ENCODE peak calls at places on chromosome 5, in nine cellular contexts. Q is GM10248, X is neural crest cell, C is Calu3, A is A549, P is Peyer's patch, T is fibroblast of pulmonary artery, R is HepG2, Y is pancreas. H is an unnamed sample.

GRCh38 chr5:147307170-147307569 is 72.3 kb downstream of the STK32A start:
- DNase-seq in Q (no peak), X (no peak), C (no peak), A (no peak), P (no peak), T (no peak), R (no peak), Y (no peak), H (no peak)

GRCh38 chr5:119864286-119864685 is 234.9 kb downstream of the FAM170A start:
- DNase-seq in Q (no peak), X (no peak), C (no peak), A (no peak), P (no peak), T (no peak), R (no peak), Y (no peak), H (no peak)

GRCh38 chr5:102681403-102681983 is 73.6 kb upstream of the PAM start:
- DNase-seq in Q (peak; percentile 52), X (peak; percentile 62), C (peak; percentile 87), A (peak; percentile 61), P (peak; percentile 19), T (peak; percentile 78), R (peak; percentile 46), Y (peak; percentile 74), H (peak; percentile 63)

GRCh38 chr5:142151436-142152382 is 43.1 kb downstream of the NDFIP1 start:
- DNase-seq in Q (peak; percentile 39), X (peak; percentile 57), C (peak; percentile 78), A (peak; percentile 77), P (peak; percentile 31), T (peak; percentile 94), R (peak; percentile 48), Y (peak; percentile 34), H (no peak)

GRCh38 chr5:33850100-33850594 is 41.6 kb downstream of the ADAMTS12 start:
- DNase-seq in Q (peak; percentile 78), X (no peak), C (peak; percentile 13), A (peak; percentile 54), P (peak; percentile 20), T (peak; percentile 64), R (peak; percentile 3), Y (no peak), H (no peak)

GRCh38 chr5:86880785-86881492 is 263.2 kb downstream of the COX7C start:
- DNase-seq in Q (peak; percentile 23), X (peak; percentile 18), C (peak; percentile 80), A (peak; percentile 83), P (no peak), T (peak; percentile 93), R (peak; percentile 84), Y (peak; percentile 37), H (no peak)

GRCh38 chr5:170162631-170163321 is 57.1 kb downstream of the FOXI1 start:
- DNase-seq in Q (no peak), X (no peak), C (no peak), A (no peak), P (no peak), T (no peak), R (no peak), Y (no peak), H (no peak)

GRCh38 chr5:73591102-73591695 is 25.7 kb downstream of the UTP15 start:
- DNase-seq in Q (peak; percentile 52), X (peak; percentile 73), C (peak; percentile 82), A (peak; percentile 88), P (peak; percentile 26), T (peak; percentile 94), R (peak; percentile 79), Y (peak; percentile 70), H (no peak)

GRCh38 chr5:100518377-100518776 is 16.8 kb upstream of the FAM174A start:
- DNase-seq in Q (no peak), X (no peak), C (no peak), A (peak; percentile 25), P (no peak), T (no peak), R (no peak), Y (no peak), H (no peak)

GRCh38 chr5:117829646-117830045 is 1158.7 kb downstream of the DTWD2 start:
- DNase-seq in Q (no peak), X (no peak), C (no peak), A (no peak), P (no peak), T (no peak), R (no peak), Y (no peak), H (no peak)

GRCh38 chr5:176658007-176658599 is 10.8 kb downstream of the TSPAN17 start:
- DNase-seq in Q (peak; percentile 74), X (peak; percentile 70), C (peak; percentile 79), A (peak; percentile 77), P (peak; percentile 65), T (peak; percentile 73), R (peak; percentile 59), Y (peak; percentile 38), H (peak; percentile 64)

DNA sequence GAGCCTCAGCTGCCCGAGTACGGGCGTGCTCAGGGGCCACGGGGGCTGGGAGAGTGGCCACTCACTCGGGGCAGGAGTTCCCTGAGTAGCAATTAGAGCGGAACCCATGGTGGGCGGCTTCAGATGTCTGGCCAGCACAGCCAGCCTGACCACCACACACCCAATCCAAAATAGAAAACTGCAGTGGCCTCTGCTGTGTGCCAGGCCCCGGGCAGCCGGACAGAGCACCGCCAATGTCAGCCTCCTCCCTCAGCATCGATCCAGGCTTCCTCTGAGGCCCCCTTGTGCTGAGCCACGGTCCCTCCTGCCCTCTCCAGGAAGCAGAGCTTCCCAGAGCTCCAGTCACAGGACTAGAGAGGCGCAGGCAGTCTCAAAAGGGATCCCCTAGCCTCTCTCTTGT is 2.7 kb downstream of the ADAMTS2 start:
- DNase-seq in Q (no peak), X (peak; percentile 25), C (no peak), A (no peak), P (no peak), T (peak; percentile 68), R (no peak), Y (no peak), H (peak; percentile 60)
- TF ChIP-seq CTCF in Q (no peak), X (peak; percentile 16), C (no peak), A (no peak), P (no peak), T (peak; percentile 61), R (peak; percentile 8), Y (no peak), H (no peak)

GRCh38 chr5:115723224-115723623 is 93.2 kb downstream of the CDO1 start:
- DNase-seq in Q (no peak), X (no peak), C (no peak), A (no peak), P (no peak), T (no peak), R (no peak), Y (no peak), H (no peak)
- TF ChIP-seq CTCF in Q (no peak), X (no peak), C (no peak), A (no peak), P (no peak), T (no peak), R (no peak), Y (no peak), H (no peak)

GRCh38 chr5:158739941-158740340 is 359.8 kb downstream of the EBF1 start:
- DNase-seq in Q (no peak), X (no peak), C (no peak), A (no peak), P (no peak), T (peak; percentile 35), R (no peak), Y (no peak), H (no peak)
- TF ChIP-seq CTCF in Q (no peak), X (no peak), C (no peak), A (no peak), P (no peak), T (peak; percentile 39), R (no peak), Y (no peak), H (no peak)

GRCh38 chr5:145347026-145347616 is 488.0 kb downstream of the PRELID2 start:
- DNase-seq in Q (peak; percentile 7), X (peak; percentile 13), C (peak; percentile 43), A (peak; percentile 36), P (no peak), T (peak; percentile 74), R (peak; percentile 9), Y (peak; percentile 37), H (no peak)
- TF ChIP-seq CTCF in Q (peak; percentile 34), X (peak; percentile 71), C (peak; percentile 49), A (peak; percentile 50), P (peak; percentile 41), T (peak; percentile 85), R (peak; percentile 58), Y (peak; percentile 38), H (no peak)

DNA sequence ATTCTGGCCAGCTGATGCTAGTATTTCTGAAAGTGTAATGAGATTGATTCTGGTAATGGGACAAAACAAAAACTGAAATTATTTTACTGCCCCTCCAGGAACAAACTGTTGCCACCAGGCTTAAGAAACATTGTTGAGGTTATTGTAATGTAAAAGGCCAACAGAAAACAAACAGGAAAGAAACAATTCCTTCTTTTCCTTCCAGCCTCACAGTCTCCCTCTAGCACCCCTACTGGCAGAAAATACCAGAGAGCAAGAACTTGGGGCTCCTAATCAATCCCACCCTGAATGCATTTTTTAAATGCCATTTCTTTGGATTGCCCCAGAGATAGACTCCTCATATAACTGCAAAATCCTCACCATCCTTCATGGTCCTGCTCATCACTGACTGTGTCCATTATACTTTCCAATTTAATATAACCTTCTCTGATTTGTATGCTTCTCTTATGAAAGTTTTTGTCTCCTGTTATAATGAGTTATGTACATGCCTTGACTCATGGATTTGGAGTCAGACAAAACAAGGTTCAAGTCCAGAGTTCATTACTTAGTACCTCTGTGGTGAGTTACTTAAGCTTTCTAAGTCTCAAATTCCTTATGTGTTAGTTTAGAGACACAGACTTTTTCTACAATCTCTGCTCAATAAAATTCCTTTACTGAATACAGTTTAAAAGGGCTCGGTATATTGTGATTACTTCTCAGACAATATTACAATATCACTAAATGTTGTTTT is 157.9 kb upstream of the FBN2 start:
- DNase-seq in Q (no peak), X (no peak), C (peak; percentile 19), A (no peak), P (no peak), T (no peak), R (no peak), Y (no peak), H (no peak)
- TF ChIP-seq CTCF in Q (no peak), X (peak; percentile 49), C (peak; percentile 68), A (no peak), P (no peak), T (peak; percentile 54), R (no peak), Y (no peak), H (no peak)

GRCh38 chr5:62340392-62340791 is 34.4 kb downstream of the KIF2A start:
- DNase-seq in Q (no peak), X (no peak), C (no peak), A (peak; percentile 53), P (no peak), T (peak; percentile 11), R (peak; percentile 39), Y (no peak), H (no peak)
- TF ChIP-seq CTCF in Q (peak; percentile 28), X (peak; percentile 60), C (no peak), A (peak; percentile 38), P (peak; percentile 50), T (peak; percentile 22), R (peak; percentile 23), Y (no peak), H (no peak)

H was measured in left lung.